ENCODE peak calls at places on chromosomes 13 and 19, in nine cellular contexts. One of them, this sample, is unnamed.

GRCh38 chr19:18764591-18765051 is 26.5 kb downstream of the COMP start:
- DNase-seq in AG09319: no peak
- DNase-seq in lower leg skin: no peak
- DNase-seq in heart right ventricle: no peak
- DNase-seq in colonic mucosa: no peak
- DNase-seq in CD4-positive, alpha-beta T cell: no peak
- DNase-seq in pancreas: no peak
- DNase-seq in RWPE2: no peak
- DNase-seq in foreskin fibroblast: no peak
- DNase-seq in this sample: no peak

GRCh38 chr19:10262771-10263170 is 8.1 kb upstream of the ICAM1 start:
- DNase-seq in foreskin fibroblast: no peak
- DNase-seq in pancreas: no peak
- DNase-seq in CD4-positive, alpha-beta T cell: no peak
- DNase-seq in colonic mucosa: no peak
- DNase-seq in heart right ventricle: no peak
- DNase-seq in AG09319: no peak
- DNase-seq in lower leg skin: no peak
- DNase-seq in RWPE2: no peak
- DNase-seq in this sample: no peak

GRCh38 chr13:99083976-99084375 is 106.1 kb upstream of the DOCK9 start:
- DNase-seq in heart right ventricle: no peak
- DNase-seq in CD4-positive, alpha-beta T cell: no peak
- DNase-seq in AG09319: no peak
- DNase-seq in colonic mucosa: no peak
- DNase-seq in foreskin fibroblast: no peak
- DNase-seq in RWPE2: no peak
- DNase-seq in pancreas: no peak
- DNase-seq in lower leg skin: no peak
- DNase-seq in this sample: no peak

GRCh38 chr19:10499550-10500246 is 3.5 kb downstream of the KEAP1 start:
- DNase-seq in CD4-positive, alpha-beta T cell: no peak
- DNase-seq in pancreas: peak
- DNase-seq in AG09319: no peak
- DNase-seq in lower leg skin: no peak
- DNase-seq in RWPE2: no peak
- DNase-seq in foreskin fibroblast: no peak
- DNase-seq in colonic mucosa: no peak
- DNase-seq in heart right ventricle: no peak
- DNase-seq in this sample: no peak

GRCh38 chr19:40598121-40598917 is 2.9 kb upstream of the LTBP4 start:
- DNase-seq in RWPE2: peak
- DNase-seq in pancreas: peak
- DNase-seq in foreskin fibroblast: peak
- DNase-seq in lower leg skin: peak
- DNase-seq in heart right ventricle: peak
- DNase-seq in AG09319: no peak
- DNase-seq in CD4-positive, alpha-beta T cell: peak
- DNase-seq in colonic mucosa: peak
- DNase-seq in this sample: peak

GRCh38 chr13:103694471-103694870 is 628.3 kb upstream of the SLC10A2 start:
- DNase-seq in pancreas: peak
- DNase-seq in colonic mucosa: no peak
- DNase-seq in foreskin fibroblast: no peak
- DNase-seq in CD4-positive, alpha-beta T cell: no peak
- DNase-seq in AG09319: no peak
- DNase-seq in heart right ventricle: no peak
- DNase-seq in RWPE2: no peak
- DNase-seq in lower leg skin: no peak
- DNase-seq in this sample: no peak

GRCh38 chr19:11130824-11131455 is 24.6 kb downstream of the SPC24 start:
- DNase-seq in lower leg skin: peak
- DNase-seq in heart right ventricle: peak
- DNase-seq in colonic mucosa: peak
- DNase-seq in CD4-positive, alpha-beta T cell: peak
- DNase-seq in RWPE2: no peak
- DNase-seq in foreskin fibroblast: peak
- DNase-seq in AG09319: no peak
- DNase-seq in pancreas: peak
- DNase-seq in this sample: peak

GRCh38 chr13:25171170-25171516 is 945 bp downstream of the AMER2 start:
- DNase-seq in foreskin fibroblast: no peak
- DNase-seq in CD4-positive, alpha-beta T cell: no peak
- DNase-seq in heart right ventricle: no peak
- DNase-seq in pancreas: peak
- DNase-seq in RWPE2: no peak
- DNase-seq in colonic mucosa: no peak
- DNase-seq in AG09319: no peak
- DNase-seq in lower leg skin: no peak
- DNase-seq in this sample: no peak

DNA sequence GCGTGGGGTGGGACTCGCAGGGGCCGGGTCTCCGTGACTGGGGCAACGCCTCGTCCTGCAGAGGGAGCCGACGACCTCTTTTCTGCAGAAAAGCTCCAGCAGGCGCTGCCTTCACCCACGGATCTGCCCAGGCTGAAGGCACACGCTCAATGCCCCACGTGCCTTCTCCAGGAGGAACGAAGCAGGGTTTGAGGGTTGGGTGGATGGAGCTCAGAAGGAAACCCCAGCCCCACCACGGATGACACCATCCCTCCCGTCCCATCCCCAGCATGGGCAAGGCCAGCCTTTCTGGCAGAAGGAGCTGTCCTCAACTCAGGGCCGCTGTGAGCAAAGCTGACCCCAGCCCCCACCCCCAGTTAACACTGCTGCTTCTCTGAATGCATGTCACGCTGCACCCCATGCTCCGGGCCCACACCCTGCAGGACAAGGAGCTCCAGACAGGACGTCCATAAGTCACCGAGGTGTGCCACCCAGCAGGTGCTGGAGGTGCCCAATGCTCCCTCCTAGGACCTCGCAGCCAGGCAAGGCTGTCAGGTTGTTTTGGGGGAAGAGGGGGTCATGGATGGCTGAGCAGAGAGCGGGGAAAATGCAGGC is 7.4 kb downstream of the C19orf25 start:
- DNase-seq in RWPE2: no peak
- DNase-seq in pancreas: peak
- DNase-seq in lower leg skin: no peak
- DNase-seq in colonic mucosa: no peak
- DNase-seq in AG09319: no peak
- DNase-seq in foreskin fibroblast: no peak
- DNase-seq in heart right ventricle: peak
- DNase-seq in CD4-positive, alpha-beta T cell: no peak
- DNase-seq in this sample: no peak
- TF ChIP-seq CTCF in RWPE2: no peak
- TF ChIP-seq CTCF in pancreas: no peak
- TF ChIP-seq CTCF in lower leg skin: no peak
- TF ChIP-seq CTCF in colonic mucosa: no peak
- TF ChIP-seq CTCF in AG09319: peak
- TF ChIP-seq CTCF in foreskin fibroblast: peak
- TF ChIP-seq CTCF in heart right ventricle: no peak
- TF ChIP-seq CTCF in CD4-positive, alpha-beta T cell: no peak
- TF ChIP-seq CTCF in this sample: peak

GRCh38 chr13:21677075-21677628 is 6.3 kb downstream of the FGF9 start:
- DNase-seq in AG09319: no peak
- DNase-seq in CD4-positive, alpha-beta T cell: no peak
- DNase-seq in foreskin fibroblast: no peak
- DNase-seq in pancreas: no peak
- DNase-seq in colonic mucosa: no peak
- DNase-seq in lower leg skin: no peak
- DNase-seq in heart right ventricle: no peak
- DNase-seq in RWPE2: no peak
- DNase-seq in this sample: no peak

GRCh38 chr13:21673592-21674270 is 2.9 kb downstream of the FGF9 start:
- DNase-seq in foreskin fibroblast: peak
- DNase-seq in pancreas: peak
- DNase-seq in RWPE2: no peak
- DNase-seq in colonic mucosa: peak
- DNase-seq in AG09319: no peak
- DNase-seq in CD4-positive, alpha-beta T cell: no peak
- DNase-seq in lower leg skin: no peak
- DNase-seq in heart right ventricle: peak
- DNase-seq in this sample: no peak

GRCh38 chr13:21675095-21676007 is 4.5 kb downstream of the FGF9 start:
- DNase-seq in AG09319: no peak
- DNase-seq in heart right ventricle: peak
- DNase-seq in colonic mucosa: peak
- DNase-seq in foreskin fibroblast: no peak
- DNase-seq in CD4-positive, alpha-beta T cell: peak
- DNase-seq in lower leg skin: no peak
- DNase-seq in RWPE2: no peak
- DNase-seq in pancreas: peak
- DNase-seq in this sample: no peak

GRCh38 chr13:21674271-21675009 is 3.6 kb downstream of the FGF9 start:
- DNase-seq in AG09319: no peak
- DNase-seq in lower leg skin: no peak
- DNase-seq in pancreas: peak
- DNase-seq in CD4-positive, alpha-beta T cell: no peak
- DNase-seq in foreskin fibroblast: no peak
- DNase-seq in RWPE2: no peak
- DNase-seq in heart right ventricle: peak
- DNase-seq in colonic mucosa: peak
- DNase-seq in this sample: no peak

DNA sequence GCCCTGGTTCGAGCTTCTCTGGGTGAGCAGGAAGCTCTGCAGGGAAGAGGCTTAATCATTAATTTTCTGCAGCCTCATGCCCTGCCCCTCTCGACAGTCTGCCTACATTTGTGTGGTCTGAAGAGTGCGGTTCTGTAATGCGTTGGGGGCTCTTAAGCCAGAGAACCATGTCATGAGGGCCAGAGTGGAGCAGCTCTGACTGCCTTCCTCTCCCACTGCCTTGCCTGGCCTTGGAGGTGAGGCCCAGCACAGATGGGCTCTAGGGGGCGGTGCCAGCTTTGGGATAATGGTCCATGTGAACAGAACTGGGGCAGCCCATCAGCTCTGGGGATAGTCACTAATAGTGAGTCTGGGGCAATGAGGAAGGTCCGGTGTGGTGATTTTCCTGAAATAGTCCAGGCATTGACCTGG is 5.7 kb downstream of the FGF9 start:
- DNase-seq in heart right ventricle: no peak
- DNase-seq in CD4-positive, alpha-beta T cell: no peak
- DNase-seq in AG09319: no peak
- DNase-seq in lower leg skin: no peak
- DNase-seq in pancreas: no peak
- DNase-seq in RWPE2: no peak
- DNase-seq in colonic mucosa: peak
- DNase-seq in foreskin fibroblast: no peak
- DNase-seq in this sample: no peak
- TF ChIP-seq CTCF in heart right ventricle: no peak
- TF ChIP-seq CTCF in CD4-positive, alpha-beta T cell: no peak
- TF ChIP-seq CTCF in AG09319: no peak
- TF ChIP-seq CTCF in lower leg skin: no peak
- TF ChIP-seq CTCF in pancreas: no peak
- TF ChIP-seq CTCF in RWPE2: peak
- TF ChIP-seq CTCF in colonic mucosa: no peak
- TF ChIP-seq CTCF in foreskin fibroblast: no peak
- TF ChIP-seq CTCF in this sample: no peak

GRCh38 chr19:4972509-4973230 is 3.8 kb downstream of the KDM4B start:
- DNase-seq in CD4-positive, alpha-beta T cell: no peak
- DNase-seq in heart right ventricle: no peak
- DNase-seq in colonic mucosa: no peak
- DNase-seq in pancreas: no peak
- DNase-seq in RWPE2: no peak
- DNase-seq in AG09319: no peak
- DNase-seq in lower leg skin: no peak
- DNase-seq in foreskin fibroblast: peak
- DNase-seq in this sample: no peak

GRCh38 chr19:4971816-4972495 is 3.0 kb downstream of the KDM4B start:
- DNase-seq in AG09319: no peak
- DNase-seq in foreskin fibroblast: no peak
- DNase-seq in colonic mucosa: no peak
- DNase-seq in heart right ventricle: no peak
- DNase-seq in lower leg skin: no peak
- DNase-seq in CD4-positive, alpha-beta T cell: no peak
- DNase-seq in RWPE2: no peak
- DNase-seq in pancreas: no peak
- DNase-seq in this sample: no peak

GRCh38 chr19:4970558-4971423 is 1.9 kb downstream of the KDM4B start:
- DNase-seq in heart right ventricle: peak
- DNase-seq in foreskin fibroblast: no peak
- DNase-seq in lower leg skin: no peak
- DNase-seq in pancreas: no peak
- DNase-seq in AG09319: no peak
- DNase-seq in RWPE2: no peak
- DNase-seq in colonic mucosa: peak
- DNase-seq in CD4-positive, alpha-beta T cell: no peak
- DNase-seq in this sample: no peak

GRCh38 chr19:4969772-4970531 is 1.0 kb downstream of the KDM4B start:
- DNase-seq in heart right ventricle: no peak
- DNase-seq in colonic mucosa: no peak
- DNase-seq in foreskin fibroblast: no peak
- DNase-seq in pancreas: no peak
- DNase-seq in CD4-positive, alpha-beta T cell: no peak
- DNase-seq in RWPE2: no peak
- DNase-seq in AG09319: no peak
- DNase-seq in lower leg skin: no peak
- DNase-seq in this sample: no peak

GRCh38 chr19:4971424-4971793 is 2.5 kb downstream of the KDM4B start:
- DNase-seq in heart right ventricle: no peak
- DNase-seq in CD4-positive, alpha-beta T cell: no peak
- DNase-seq in AG09319: no peak
- DNase-seq in lower leg skin: peak
- DNase-seq in colonic mucosa: peak
- DNase-seq in RWPE2: no peak
- DNase-seq in pancreas: no peak
- DNase-seq in foreskin fibroblast: no peak
- DNase-seq in this sample: no peak
- TF ChIP-seq CTCF in heart right ventricle: no peak
- TF ChIP-seq CTCF in CD4-positive, alpha-beta T cell: no peak
- TF ChIP-seq CTCF in AG09319: no peak
- TF ChIP-seq CTCF in lower leg skin: no peak
- TF ChIP-seq CTCF in colonic mucosa: no peak
- TF ChIP-seq CTCF in RWPE2: no peak
- TF ChIP-seq CTCF in pancreas: no peak
- TF ChIP-seq CTCF in foreskin fibroblast: no peak
- TF ChIP-seq CTCF in this sample: no peak

GRCh38 chr19:45348367-45349125 is 8.0 kb downstream of the KLC3 start:
- DNase-seq in AG09319: no peak
- DNase-seq in heart right ventricle: no peak
- DNase-seq in foreskin fibroblast: no peak
- DNase-seq in colonic mucosa: no peak
- DNase-seq in CD4-positive, alpha-beta T cell: no peak
- DNase-seq in RWPE2: no peak
- DNase-seq in pancreas: no peak
- DNase-seq in lower leg skin: no peak
- DNase-seq in this sample: no peak

GRCh38 chr19:45349126-45349415 is 8.5 kb downstream of the KLC3 start:
- DNase-seq in heart right ventricle: no peak
- DNase-seq in RWPE2: no peak
- DNase-seq in lower leg skin: no peak
- DNase-seq in foreskin fibroblast: no peak
- DNase-seq in pancreas: no peak
- DNase-seq in colonic mucosa: no peak
- DNase-seq in CD4-positive, alpha-beta T cell: no peak
- DNase-seq in AG09319: no peak
- DNase-seq in this sample: no peak

GRCh38 chr19:45350477-45351058 is 10.0 kb downstream of the KLC3 start:
- DNase-seq in CD4-positive, alpha-beta T cell: no peak
- DNase-seq in lower leg skin: no peak
- DNase-seq in pancreas: no peak
- DNase-seq in heart right ventricle: no peak
- DNase-seq in foreskin fibroblast: no peak
- DNase-seq in RWPE2: no peak
- DNase-seq in colonic mucosa: no peak
- DNase-seq in AG09319: no peak
- DNase-seq in this sample: no peak

GRCh38 chr19:45347570-45348366 is 7.2 kb downstream of the KLC3 start:
- DNase-seq in heart right ventricle: no peak
- DNase-seq in RWPE2: peak
- DNase-seq in AG09319: no peak
- DNase-seq in lower leg skin: no peak
- DNase-seq in CD4-positive, alpha-beta T cell: no peak
- DNase-seq in pancreas: no peak
- DNase-seq in colonic mucosa: no peak
- DNase-seq in foreskin fibroblast: no peak
- DNase-seq in this sample: no peak

DNA sequence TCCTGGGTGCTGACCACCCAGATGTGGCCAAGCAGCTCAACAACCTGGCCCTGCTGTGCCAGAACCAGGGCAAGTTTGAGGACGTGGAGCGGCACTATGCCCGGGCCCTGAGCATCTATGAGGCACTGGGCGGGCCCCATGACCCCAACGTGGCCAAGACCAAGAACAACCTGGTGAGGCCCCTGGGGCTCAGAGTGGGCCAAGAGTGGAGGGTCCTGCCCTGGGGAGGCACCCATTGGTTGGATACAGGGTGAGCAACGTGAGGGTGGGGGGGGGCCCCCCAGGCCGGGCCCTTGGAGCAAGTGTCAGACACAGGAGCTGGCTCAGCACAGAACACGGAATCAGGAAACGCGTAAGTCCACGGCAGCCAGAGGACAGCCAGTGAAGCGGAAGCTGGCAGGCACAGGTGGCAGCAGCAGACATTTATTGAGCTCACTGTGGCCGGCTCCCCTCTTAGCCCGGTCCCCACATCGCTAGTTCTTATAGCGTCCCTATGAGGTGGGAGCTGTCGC is 8.9 kb downstream of the KLC3 start:
- DNase-seq in AG09319: no peak
- DNase-seq in lower leg skin: no peak
- DNase-seq in CD4-positive, alpha-beta T cell: no peak
- DNase-seq in foreskin fibroblast: no peak
- DNase-seq in pancreas: no peak
- DNase-seq in RWPE2: no peak
- DNase-seq in heart right ventricle: no peak
- DNase-seq in colonic mucosa: no peak
- DNase-seq in this sample: no peak
- TF ChIP-seq CTCF in AG09319: no peak
- TF ChIP-seq CTCF in lower leg skin: no peak
- TF ChIP-seq CTCF in CD4-positive, alpha-beta T cell: no peak
- TF ChIP-seq CTCF in foreskin fibroblast: no peak
- TF ChIP-seq CTCF in pancreas: no peak
- TF ChIP-seq CTCF in RWPE2: no peak
- TF ChIP-seq CTCF in heart right ventricle: no peak
- TF ChIP-seq CTCF in colonic mucosa: no peak
- TF ChIP-seq CTCF in this sample: no peak

This sample was measured in osteocyte.